ENCODE peak calls at places on chromosomes 1 and 21, in five cellular contexts. One of them, this sample, is unnamed. For H3K27me3, the result is how much of the 10 kb centered on the place peaks cover.

GRCh38 chr1:206834217-206834616 is 31.2 kb upstream of the IL20 start:
- DNase-seq in astrocyte: no peak
- DNase-seq in psoas muscle: no peak
- DNase-seq in MM.1S: no peak
- DNase-seq in osteoblast: no peak
- DNase-seq in this sample: no peak

GRCh38 chr1:39352881-39353280 is 138.6 kb upstream of the BMP8A start:
- DNase-seq in osteoblast: no peak
- DNase-seq in astrocyte: no peak
- DNase-seq in MM.1S: no peak
- DNase-seq in psoas muscle: no peak
- DNase-seq in this sample: no peak

GRCh38 chr1:211305044-211305443 is 21.6 kb upstream of the TRAF5 start:
- DNase-seq in psoas muscle: no peak
- DNase-seq in osteoblast: peak
- DNase-seq in astrocyte: peak
- DNase-seq in MM.1S: peak
- DNase-seq in this sample: peak

GRCh38 chr1:167191958-167192357 is 28.7 kb upstream of the POU2F1 start:
- DNase-seq in psoas muscle: no peak
- DNase-seq in astrocyte: no peak
- DNase-seq in osteoblast: no peak
- DNase-seq in MM.1S: no peak
- DNase-seq in this sample: no peak

GRCh38 chr1:18681423-18681835 is 50.8 kb downstream of the PAX7 start:
- DNase-seq in MM.1S: peak
- DNase-seq in psoas muscle: no peak
- DNase-seq in osteoblast: peak
- DNase-seq in astrocyte: peak
- DNase-seq in this sample: peak

GRCh38 chr1:88528792-88529191 is 155.3 kb upstream of the PKN2 start:
- DNase-seq in astrocyte: no peak
- DNase-seq in psoas muscle: no peak
- DNase-seq in MM.1S: no peak
- DNase-seq in osteoblast: no peak
- DNase-seq in this sample: no peak

GRCh38 chr1:12764016-12764415 is 9.5 kb upstream of the PRAMEF12 start:
- DNase-seq in psoas muscle: no peak
- DNase-seq in astrocyte: no peak
- DNase-seq in osteoblast: no peak
- DNase-seq in MM.1S: no peak
- DNase-seq in this sample: peak

GRCh38 chr21:45282283-45283018 is 5.2 kb downstream of the POFUT2 start:
- DNase-seq in psoas muscle: peak
- DNase-seq in MM.1S: no peak
- DNase-seq in osteoblast: peak
- DNase-seq in astrocyte: no peak
- DNase-seq in this sample: no peak

GRCh38 chr1:201504799-201505504 is 2.0 kb downstream of the CSRP1 start:
- DNase-seq in MM.1S: no peak
- DNase-seq in osteoblast: no peak
- DNase-seq in astrocyte: no peak
- DNase-seq in psoas muscle: no peak
- DNase-seq in this sample: no peak

GRCh38 chr1:211483896-211484612 is 7.9 kb downstream of the RD3 start:
- DNase-seq in MM.1S: no peak
- DNase-seq in psoas muscle: no peak
- DNase-seq in osteoblast: no peak
- DNase-seq in astrocyte: no peak
- DNase-seq in this sample: no peak

GRCh38 chr1:50333595-50333974 is 89.7 kb downstream of the DMRTA2 start:
- DNase-seq in psoas muscle: peak
- DNase-seq in astrocyte: no peak
- DNase-seq in osteoblast: peak
- DNase-seq in MM.1S: peak
- DNase-seq in this sample: peak

GRCh38 chr1:208528577-208529240 is 284.5 kb upstream of the PLXNA2 start:
- DNase-seq in osteoblast: no peak
- DNase-seq in psoas muscle: no peak
- DNase-seq in astrocyte: no peak
- DNase-seq in MM.1S: no peak
- DNase-seq in this sample: no peak

GRCh38 chr1:224499204-224499603 is 64.6 kb upstream of the WDR26 start:
- DNase-seq in osteoblast: no peak
- DNase-seq in astrocyte: no peak
- DNase-seq in psoas muscle: no peak
- DNase-seq in MM.1S: no peak
- DNase-seq in this sample: no peak

GRCh38 chr1:182720465-182720864 is 36.1 kb upstream of the RGS8 start:
- DNase-seq in astrocyte: no peak
- DNase-seq in osteoblast: no peak
- DNase-seq in MM.1S: no peak
- DNase-seq in psoas muscle: no peak
- DNase-seq in this sample: no peak

GRCh38 chr1:10424034-10424433 is 6.2 kb upstream of the CENPS start:
- DNase-seq in psoas muscle: peak
- DNase-seq in osteoblast: peak
- DNase-seq in astrocyte: no peak
- DNase-seq in MM.1S: no peak
- DNase-seq in this sample: no peak

GRCh38 chr21:42578761-42579415 is 65.2 kb downstream of the SLC37A1 start:
- DNase-seq in psoas muscle: peak
- DNase-seq in MM.1S: no peak
- DNase-seq in astrocyte: no peak
- DNase-seq in osteoblast: peak
- DNase-seq in this sample: peak

GRCh38 chr1:226974544-226975258 is 34.6 kb downstream of the COQ8A start:
- DNase-seq in astrocyte: no peak
- DNase-seq in MM.1S: no peak
- DNase-seq in osteoblast: peak
- DNase-seq in psoas muscle: peak
- DNase-seq in this sample: no peak

GRCh38 chr1:18765725-18766124 is 93.7 kb downstream of the TAS1R2 start:
- DNase-seq in MM.1S: no peak
- DNase-seq in psoas muscle: no peak
- DNase-seq in osteoblast: no peak
- DNase-seq in astrocyte: no peak
- DNase-seq in this sample: no peak

GRCh38 chr1:174519845-174520244 is 72.1 kb downstream of the GPR52 start:
- DNase-seq in osteoblast: peak
- DNase-seq in MM.1S: no peak
- DNase-seq in astrocyte: no peak
- DNase-seq in psoas muscle: no peak
- DNase-seq in this sample: no peak

GRCh38 chr1:63966016-63966415 is 192.2 kb downstream of the ROR1 start:
- DNase-seq in MM.1S: no peak
- DNase-seq in osteoblast: no peak
- DNase-seq in psoas muscle: no peak
- DNase-seq in astrocyte: no peak
- DNase-seq in this sample: no peak

GRCh38 chr1:4428711-4429110 is 225.7 kb upstream of the AJAP1 start:
- DNase-seq in psoas muscle: no peak
- DNase-seq in MM.1S: no peak
- DNase-seq in astrocyte: no peak
- DNase-seq in osteoblast: no peak
- DNase-seq in this sample: no peak

GRCh38 chr1:51543877-51544276 is 24.8 kb upstream of the EPS15 start:
- DNase-seq in astrocyte: no peak
- DNase-seq in osteoblast: no peak
- DNase-seq in psoas muscle: no peak
- DNase-seq in MM.1S: no peak
- DNase-seq in this sample: no peak

GRCh38 chr1:39919545-39919944 is 17.8 kb upstream of the MYCL start:
- DNase-seq in psoas muscle: no peak
- DNase-seq in astrocyte: peak
- DNase-seq in osteoblast: peak
- DNase-seq in MM.1S: peak
- DNase-seq in this sample: peak

GRCh38 chr1:88802950-88803349 is 88.4 kb downstream of the GTF2B start:
- DNase-seq in osteoblast: no peak
- DNase-seq in astrocyte: peak
- DNase-seq in MM.1S: no peak
- DNase-seq in psoas muscle: no peak
- DNase-seq in this sample: no peak

DNA sequence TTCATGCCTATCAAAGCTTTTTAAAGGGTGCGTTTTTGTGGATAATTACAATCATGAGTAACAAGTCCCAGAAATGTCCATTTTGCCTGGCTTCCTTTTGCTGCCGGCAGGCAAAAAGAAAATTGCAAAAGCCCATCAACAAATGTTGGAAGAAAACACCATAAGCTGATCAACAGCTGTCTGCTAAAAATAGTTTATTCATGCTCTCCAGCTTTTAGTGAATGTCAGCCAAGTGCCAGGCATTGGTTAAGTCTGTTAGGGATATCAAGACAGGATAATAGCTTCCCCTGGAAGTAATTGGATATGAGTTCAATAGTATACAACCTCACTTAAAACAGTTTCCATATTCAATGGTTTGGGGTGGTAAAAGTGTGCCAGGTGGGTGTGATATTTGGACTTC is 13.6 kb upstream of the AGMAT start:
- DNase-seq in osteoblast: no peak
- DNase-seq in psoas muscle: no peak
- DNase-seq in MM.1S: no peak
- DNase-seq in astrocyte: no peak
- DNase-seq in this sample: no peak
- H3K27me3 ChIP-seq in osteoblast: under half
- H3K27me3 ChIP-seq in psoas muscle: under half
- H3K27me3 ChIP-seq in MM.1S: under half
- H3K27me3 ChIP-seq in astrocyte: under half
- H3K27me3 ChIP-seq in this sample: under half

DNA sequence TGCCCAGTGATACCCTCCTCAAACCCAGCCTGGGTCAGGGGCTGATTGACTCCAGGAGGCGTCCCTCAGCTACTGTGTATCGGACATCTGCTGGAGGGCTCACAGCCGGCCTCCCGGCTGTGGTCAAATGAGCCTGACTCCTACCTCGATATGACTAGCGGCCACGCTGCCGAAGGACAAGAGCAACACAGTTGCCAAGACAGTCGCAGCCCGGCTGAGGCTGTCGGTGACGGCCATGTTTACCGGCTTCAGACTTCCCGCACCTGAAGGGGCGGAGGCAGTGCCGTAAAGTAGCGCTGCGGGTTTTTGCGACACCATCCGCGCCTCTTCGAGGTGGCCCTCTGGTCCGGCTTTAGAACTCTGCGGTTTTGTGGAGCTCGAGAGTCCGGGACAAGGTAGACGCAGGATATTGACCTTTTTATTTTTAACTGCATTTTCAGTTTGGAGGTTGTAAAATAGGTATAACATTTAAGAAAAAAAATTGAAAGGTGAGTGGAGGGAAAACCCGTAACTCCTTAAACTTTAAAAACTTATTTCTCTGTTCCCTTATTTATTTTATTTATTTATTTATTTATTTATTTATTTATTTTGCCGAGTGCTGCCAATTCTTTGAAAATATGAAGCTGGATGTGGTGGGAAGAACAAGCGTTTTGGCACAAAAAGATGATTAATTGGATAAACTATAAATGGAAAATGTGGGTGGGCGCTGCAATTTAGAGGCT is at the start of gene PIGK:
- DNase-seq in MM.1S: peak
- DNase-seq in astrocyte: peak
- DNase-seq in osteoblast: peak
- DNase-seq in psoas muscle: peak
- DNase-seq in this sample: peak
- H3K27me3 ChIP-seq in MM.1S: under half
- H3K27me3 ChIP-seq in astrocyte: under half
- H3K27me3 ChIP-seq in osteoblast: under half
- H3K27me3 ChIP-seq in psoas muscle: under half
- H3K27me3 ChIP-seq in this sample: under half

DNA sequence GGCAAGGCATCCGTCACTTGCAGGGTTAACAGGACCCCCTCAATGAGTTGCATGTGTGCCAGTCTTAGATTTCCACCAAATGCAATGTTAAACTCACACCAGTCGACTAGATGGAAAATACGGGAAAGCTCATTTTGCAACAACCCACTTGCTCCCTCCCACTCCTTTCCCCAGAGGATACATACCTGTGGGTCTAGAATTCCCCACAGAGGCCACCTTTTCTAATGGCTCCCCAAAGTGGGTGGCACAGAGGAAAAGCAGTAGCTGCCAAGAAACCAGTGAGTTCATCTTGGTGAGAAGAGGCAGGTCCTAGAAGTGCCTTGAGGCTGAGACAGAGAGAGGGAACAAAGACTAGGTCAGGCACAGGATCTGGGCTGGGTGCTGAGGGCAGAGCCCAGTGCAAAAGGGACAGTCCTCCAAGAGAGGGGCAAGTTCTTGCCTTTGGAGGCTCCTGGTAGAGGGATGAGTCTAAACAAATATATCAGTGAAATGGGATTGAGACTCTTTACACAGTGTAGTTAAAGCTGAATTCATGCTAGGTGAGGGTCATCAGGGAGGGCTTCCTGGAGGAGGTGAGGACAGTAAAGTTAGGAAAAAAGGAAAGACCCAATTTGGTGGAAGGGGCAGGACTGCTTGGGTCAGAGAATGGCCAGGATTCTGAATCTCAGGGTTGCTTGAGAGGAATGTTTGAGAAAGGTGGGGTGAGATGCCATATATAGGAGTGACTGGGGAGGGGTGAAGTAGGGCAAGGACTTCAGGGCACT is 3.5 kb downstream of the KISS1 start:
- DNase-seq in MM.1S: no peak
- DNase-seq in psoas muscle: no peak
- DNase-seq in osteoblast: no peak
- DNase-seq in astrocyte: peak
- DNase-seq in this sample: no peak
- H3K27me3 ChIP-seq in MM.1S: half or more
- H3K27me3 ChIP-seq in psoas muscle: under half
- H3K27me3 ChIP-seq in osteoblast: under half
- H3K27me3 ChIP-seq in astrocyte: under half
- H3K27me3 ChIP-seq in this sample: under half

GRCh38 chr1:205436776-205437485 is 15.1 kb upstream of the LEMD1 start:
- DNase-seq in psoas muscle: no peak
- DNase-seq in osteoblast: no peak
- DNase-seq in astrocyte: no peak
- DNase-seq in MM.1S: no peak
- DNase-seq in this sample: no peak

GRCh38 chr1:205438213-205439158 is 16.6 kb upstream of the LEMD1 start:
- DNase-seq in astrocyte: peak
- DNase-seq in psoas muscle: peak
- DNase-seq in osteoblast: peak
- DNase-seq in MM.1S: no peak
- DNase-seq in this sample: peak

GRCh38 chr1:205440121-205440475 is 15.7 kb downstream of the BLACAT1 start:
- DNase-seq in MM.1S: no peak
- DNase-seq in astrocyte: no peak
- DNase-seq in osteoblast: no peak
- DNase-seq in psoas muscle: no peak
- DNase-seq in this sample: peak

GRCh38 chr1:205435904-205436573 is 14.2 kb upstream of the LEMD1 start:
- DNase-seq in osteoblast: no peak
- DNase-seq in astrocyte: no peak
- DNase-seq in psoas muscle: no peak
- DNase-seq in MM.1S: no peak
- DNase-seq in this sample: peak

GRCh38 chr1:205437570-205437969 is 15.7 kb upstream of the LEMD1 start:
- DNase-seq in MM.1S: no peak
- DNase-seq in osteoblast: no peak
- DNase-seq in psoas muscle: no peak
- DNase-seq in astrocyte: no peak
- DNase-seq in this sample: no peak
- H3K27me3 ChIP-seq in MM.1S: under half
- H3K27me3 ChIP-seq in osteoblast: half or more
- H3K27me3 ChIP-seq in psoas muscle: under half
- H3K27me3 ChIP-seq in astrocyte: under half
- H3K27me3 ChIP-seq in this sample: under half

This sample was measured in H7.